ENCODE peak calls at places on chromosomes 2 and 18, in five cellular contexts. S is CD8-positive, alpha-beta T cell; I is cardiac muscle cell; V is right lobe of liver; C is PC-3. U is an unnamed sample.
A peak's percentile ranks its signal among the peaks of the same experiment; 100 is the strongest.

GRCh38 chr2:230842473-230842872 is 22.3 kb upstream of the ITM2C start:
- DNase-seq in S (no peak), I (no peak), V (no peak), C (no peak), U (no peak)

GRCh38 chr18:63741769-63742168 is 33.4 kb upstream of the SERPINB7 start:
- DNase-seq in S (no peak), I (no peak), V (no peak), C (peak; percentile 81), U (no peak)

GRCh38 chr2:181161615-181162014 is 181.2 kb downstream of the UBE2E3 start:
- DNase-seq in S (no peak), I (no peak), V (no peak), C (no peak), U (no peak)

GRCh38 chr2:38099096-38099997 is 23.4 kb upstream of the CYP1B1 start:
- DNase-seq in S (no peak), I (no peak), V (no peak), C (no peak), U (no peak)

GRCh38 chr18:55508637-55509036 is 79.4 kb downstream of the TCF4 start:
- DNase-seq in S (no peak), I (no peak), V (no peak), C (no peak), U (no peak)

GRCh38 chr2:177245010-177245422 is 19.5 kb downstream of the NFE2L2 start:
- DNase-seq in S (no peak), I (no peak), V (no peak), C (no peak), U (no peak)

GRCh38 chr2:40318931-40319330 is 133.0 kb downstream of the SLC8A1 start:
- DNase-seq in S (no peak), I (no peak), V (no peak), C (no peak), U (no peak)

GRCh38 chr2:195639238-195639858 is 17.7 kb upstream of the SLC39A10 start:
- DNase-seq in S (no peak), I (no peak), V (no peak), C (no peak), U (no peak)

GRCh38 chr2:231545105-231545902 is 15.1 kb upstream of the NMUR1 start:
- DNase-seq in S (peak; percentile 31), I (no peak), V (peak; percentile 46), C (peak; percentile 67), U (peak; percentile 85)

GRCh38 chr2:128791983-128792315 is 473.3 kb upstream of the HS6ST1 start:
- DNase-seq in S (no peak), I (no peak), V (no peak), C (no peak), U (no peak)

GRCh38 chr18:73407506-73407905 is 539.7 kb upstream of the NETO1 start:
- DNase-seq in S (no peak), I (no peak), V (no peak), C (no peak), U (no peak)

GRCh38 chr2:25819597-25820039 is 58.7 kb downstream of the ASXL2 start:
- DNase-seq in S (no peak), I (no peak), V (no peak), C (no peak), U (no peak)

GRCh38 chr2:158507679-158508078 is 50.9 kb downstream of the PKP4 start:
- DNase-seq in S (no peak), I (no peak), V (no peak), C (no peak), U (no peak)

GRCh38 chr18:51726614-51727013 is 529.1 kb upstream of the MEX3C start:
- DNase-seq in S (no peak), I (no peak), V (no peak), C (no peak), U (peak; percentile 51)

GRCh38 chr2:25460261-25460905 is 118.7 kb upstream of the DNMT3A start:
- DNase-seq in S (no peak), I (no peak), V (no peak), C (no peak), U (no peak)

GRCh38 chr2:172710584-172711024 is 25.0 kb upstream of the RAPGEF4 start:
- DNase-seq in S (peak; percentile 37), I (peak; percentile 50), V (peak; percentile 48), C (peak; percentile 96), U (no peak)

GRCh38 chr2:232293191-232293590 is 85.4 kb upstream of the ALPP start:
- DNase-seq in S (no peak), I (no peak), V (no peak), C (no peak), U (no peak)

GRCh38 chr2:225293638-225294037 is 105.9 kb upstream of the NYAP2 start:
- DNase-seq in S (no peak), I (no peak), V (no peak), C (no peak), U (no peak)

GRCh38 chr18:46099463-46099862 is 1.4 kb upstream of the ATP5F1A start:
- DNase-seq in S (no peak), I (no peak), V (no peak), C (no peak), U (no peak)

GRCh38 chr2:172181840-172182239 is 79.1 kb upstream of the DLX2 start:
- DNase-seq in S (no peak), I (no peak), V (no peak), C (no peak), U (no peak)

GRCh38 chr2:86468162-86469033 is 27.2 kb downstream of the KDM3A start:
- DNase-seq in S (no peak), I (no peak), V (no peak), C (no peak), U (no peak)

GRCh38 chr18:47283476-47283875 is 32.0 kb upstream of the SKOR2 start:
- DNase-seq in S (no peak), I (peak; percentile 40), V (no peak), C (peak; percentile 42), U (no peak)

GRCh38 chr2:24083567-24084385 is 858 bp downstream of the TP53I3 start:
- DNase-seq in S (peak; percentile 61), I (peak; percentile 95), V (peak; percentile 83), C (peak; percentile 65), U (peak; percentile 86)

GRCh38 chr2:109513749-109514588 is 99.8 kb downstream of the SEPTIN10 start:
- DNase-seq in S (no peak), I (no peak), V (no peak), C (peak; percentile 62), U (peak; percentile 80)
- H3K4me3 ChIP-seq in S (no peak overlapping the region), I (no peak overlapping the region), V (no peak overlapping the region), C (no peak overlapping the region), U (no peak overlapping the region)

DNA sequence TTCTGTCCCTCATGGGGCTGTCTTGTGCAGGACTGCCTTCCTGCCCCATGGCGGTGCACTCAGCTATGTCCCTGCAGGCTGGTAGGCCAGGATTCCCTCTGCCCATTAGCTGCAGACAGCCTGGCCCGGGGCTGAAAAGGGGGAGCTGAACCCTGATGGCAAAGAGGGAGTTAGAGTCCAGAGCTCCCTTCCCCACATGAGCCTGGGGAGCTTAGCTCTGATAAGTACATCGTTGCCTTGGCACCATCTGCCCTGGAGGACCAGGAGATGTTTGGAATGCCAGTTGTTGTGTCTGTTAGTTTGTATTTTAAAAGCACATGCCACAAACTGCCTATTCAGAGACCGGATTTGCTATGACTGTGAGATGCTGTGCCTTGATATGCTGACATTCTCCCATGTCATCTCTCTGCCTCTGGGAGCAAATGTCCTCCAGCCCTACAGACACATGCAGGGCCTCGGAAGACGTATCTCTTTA is 65.1 kb upstream of the AFF3 start:
- DNase-seq in S (no peak), I (no peak), V (no peak), C (no peak), U (no peak)
- TF ChIP-seq CTCF in S (no peak), I (no peak), V (no peak), C (no peak), U (no peak)

GRCh38 chr18:41972067-41973000 is 17.3 kb downstream of the PIK3C3 start:
- DNase-seq in S (no peak), I (no peak), V (no peak), C (no peak), U (no peak)

GRCh38 chr18:41965856-41966255 is 10.8 kb downstream of the PIK3C3 start:
- DNase-seq in S (no peak), I (no peak), V (no peak), C (no peak), U (no peak)

GRCh38 chr18:41967680-41968079 is 12.6 kb downstream of the PIK3C3 start:
- DNase-seq in S (no peak), I (no peak), V (no peak), C (no peak), U (no peak)

DNA sequence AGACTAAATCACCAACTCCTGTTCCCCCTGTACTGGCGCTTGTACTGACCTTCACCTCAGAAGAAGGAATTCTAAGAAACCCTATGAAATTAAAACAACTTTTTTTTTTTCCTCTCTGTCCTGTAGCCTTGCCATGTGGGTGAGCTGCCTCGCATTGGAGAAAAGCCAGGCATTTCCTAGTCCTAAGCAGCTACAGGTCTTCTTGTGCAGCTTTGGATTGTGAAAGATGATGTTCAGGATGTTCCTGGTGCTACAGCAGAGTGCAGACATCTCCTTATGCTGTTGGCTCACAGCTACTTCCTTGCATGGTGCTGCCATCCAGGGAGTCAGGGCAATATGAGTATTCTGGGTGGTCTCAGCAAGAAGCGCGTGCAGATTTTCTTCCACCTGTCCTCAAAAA is 11.9 kb downstream of the PIK3C3 start:
- DNase-seq in S (no peak), I (no peak), V (no peak), C (no peak), U (no peak)
- H3K36me3 ChIP-seq in S (peaks cover 16% of the 10 kb centered on the region), I (peaks cover 23% of the 10 kb centered on the region), V (peaks cover 4% of the 10 kb centered on the region), C (no peaks in the 10 kb centered on the region), U (peaks cover 10% of the 10 kb centered on the region)

GRCh38 chr2:201237486-201238241 is 22.7 kb upstream of the CASP8 start:
- DNase-seq in S (no peak), I (no peak), V (no peak), C (no peak), U (no peak)

GRCh38 chr2:201234167-201235139 is 25.9 kb upstream of the CASP8 start:
- DNase-seq in S (peak; percentile 34), I (no peak), V (no peak), C (peak; percentile 40), U (no peak)

GRCh38 chr2:201232125-201232815 is 28.1 kb upstream of the CASP8 start:
- DNase-seq in S (peak; percentile 92), I (peak; percentile 88), V (peak; percentile 89), C (peak; percentile 97), U (peak; percentile 79)

GRCh38 chr2:201235865-201236811 is 24.2 kb upstream of the CASP8 start:
- DNase-seq in S (peak; percentile 49), I (peak; percentile 78), V (no peak), C (peak; percentile 89), U (no peak)

DNA sequence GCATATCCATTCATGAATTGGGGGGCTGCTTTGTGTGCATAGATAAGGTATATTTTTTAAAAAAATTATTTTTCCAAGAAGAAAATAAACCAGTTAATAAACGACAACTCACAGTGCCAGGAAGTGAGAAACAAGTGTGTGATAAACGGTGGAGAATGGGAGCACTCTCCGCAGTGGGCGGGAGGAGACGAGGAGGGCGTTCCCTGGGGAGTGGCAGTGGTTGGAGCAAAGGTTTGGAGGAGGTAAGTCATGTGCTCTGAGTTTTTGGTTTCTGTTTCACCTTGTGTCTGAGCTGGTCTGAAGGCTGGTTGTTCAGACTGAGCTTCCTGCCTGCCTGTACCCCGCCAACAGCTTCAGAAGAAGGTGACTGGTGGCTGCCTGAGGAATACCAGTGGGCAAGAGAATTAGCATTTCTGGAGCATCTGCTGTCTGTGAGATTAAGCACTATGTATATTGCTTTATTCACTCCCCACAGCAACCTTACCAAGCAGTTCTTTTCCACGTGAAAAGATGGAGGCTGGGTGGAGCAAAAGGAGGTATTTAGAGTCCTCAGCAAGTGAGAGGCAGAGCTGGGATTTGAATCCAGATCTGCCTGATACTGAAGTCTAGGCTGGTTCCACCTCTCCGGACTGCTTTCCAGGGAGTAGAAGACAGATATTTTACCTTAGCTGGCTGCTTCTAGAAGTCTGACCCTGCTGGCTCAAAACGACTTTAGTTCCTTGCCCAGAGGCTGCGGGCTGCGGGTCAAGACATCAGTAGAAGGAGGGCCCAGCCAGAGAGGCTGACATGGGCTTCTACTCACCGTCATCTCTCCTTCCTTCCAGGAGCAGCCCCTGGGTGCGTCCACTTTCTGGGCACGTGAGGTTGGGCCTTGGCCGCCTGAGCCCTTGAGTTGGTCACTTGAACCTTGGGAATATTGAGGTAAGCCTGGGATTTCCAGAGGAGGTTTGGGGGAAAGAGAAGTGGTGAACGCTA is 26.9 kb upstream of the CASP8 start:
- DNase-seq in S (peak; percentile 87), I (no peak), V (peak; percentile 89), C (peak; percentile 94), U (peak; percentile 85)
- H3K4me3 ChIP-seq in S (peak overlapping the region; percentile 79), I (no peak overlapping the region), V (peak overlapping the region; percentile 58), C (peak overlapping the region; percentile 88), U (peak overlapping the region; percentile 73)

U was measured in GM06990.